ENCODE peak calls at places on chromosomes 2 and 18, in four cellular contexts. Q is gastrocnemius medialis; M is A549; H is natural killer cell treated with Interleukin-12 subunit alpha and Interleukin-12 subunit beta and Interleukin-15 and Interleukin-18, amount 100 ng/mL, for 72 hours. L is an unnamed sample.

GRCh38 chr2:8416172-8416571 is 265.7 kb upstream of the ID2 start:
- DNase-seq in Q (no peak), H (no peak), M (no peak), L (no peak)

GRCh38 chr2:133324150-133324561 is 244.1 kb downstream of the NCKAP5 start:
- DNase-seq in Q (no peak), M (no peak), H (no peak), L (no peak)

GRCh38 chr2:26640331-26640745 is 828 bp downstream of the CIB4 start:
- DNase-seq in Q (no peak), M (no peak), H (no peak), L (peak)

GRCh38 chr2:163717993-163718680 is 17.7 kb downstream of the FIGN start:
- DNase-seq in M (no peak), Q (no peak), H (no peak), L (no peak)

GRCh38 chr2:18137096-18137495 is 258.6 kb downstream of the KCNS3 start:
- DNase-seq in M (no peak), H (no peak), Q (no peak), L (no peak)

GRCh38 chr2:86593266-86593665 is 30.0 kb upstream of the CHMP3 start:
- DNase-seq in H (no peak), Q (no peak), M (no peak), L (no peak)

GRCh38 chr2:42086500-42086953 is 38.7 kb downstream of the PKDCC start:
- DNase-seq in H (no peak), M (peak), Q (no peak), L (peak)

GRCh38 chr2:211729433-211729832 is 809.2 kb downstream of the ERBB4 start:
- DNase-seq in H (no peak), Q (no peak), M (no peak), L (no peak)

GRCh38 chr18:52353589-52353988 is 13.6 kb downstream of the DCC start:
- DNase-seq in Q (no peak), M (no peak), H (no peak), L (no peak)

GRCh38 chr2:60880633-60880987 is 764 bp upstream of the REL start:
- DNase-seq in Q (no peak), H (no peak), M (no peak), L (no peak)

GRCh38 chr2:195489101-195489500 is 167.9 kb upstream of the SLC39A10 start:
- DNase-seq in H (no peak), M (no peak), Q (no peak), L (no peak)

GRCh38 chr18:34028341-34028740 is 196.4 kb downstream of the NOL4 start:
- DNase-seq in M (no peak), Q (no peak), H (no peak), L (peak)

GRCh38 chr18:58241026-58241679 is 197.1 kb downstream of the NEDD4L start:
- DNase-seq in H (no peak), Q (no peak), M (no peak), L (no peak)

GRCh38 chr2:215796160-215796559 is 217.2 kb downstream of the MREG start:
- DNase-seq in H (no peak), M (no peak), Q (no peak), L (no peak)

GRCh38 chr2:212683346-212683745 is 144.7 kb upstream of the ERBB4 start:
- DNase-seq in M (no peak), Q (no peak), H (no peak), L (no peak)